ENCODE peak calls at places on chromosome 17, in ten cellular contexts. One of them, this sample, is unnamed.

GRCh38 chr17:83079766-83080616 is 582 bp downstream of the METRNL start:
- DNase-seq in AG09319: no peak
- DNase-seq in stomach: no peak
- DNase-seq in NCI-H1092: no peak
- DNase-seq in Right ventricle myocardium superior: no peak
- DNase-seq in neural crest cell: no peak
- DNase-seq in lower lobe of right lung: no peak
- DNase-seq in T-helper 9 cell: no peak
- DNase-seq in activated effector memory CD4-positive, alpha-beta T cell treated with anti-CD3 and anti-CD28 coated beads, Interleukin-2, amount 50 U/mL, for 16 hours: no peak
- DNase-seq in kidney glomerular epithelial cell: no peak
- DNase-seq in this sample: no peak

GRCh38 chr17:81517009-81517338 is 4.4 kb upstream of the ACTG1 start:
- DNase-seq in Right ventricle myocardium superior: peak
- DNase-seq in activated effector memory CD4-positive, alpha-beta T cell treated with anti-CD3 and anti-CD28 coated beads, Interleukin-2, amount 50 U/mL, for 16 hours: no peak
- DNase-seq in stomach: no peak
- DNase-seq in kidney glomerular epithelial cell: no peak
- DNase-seq in neural crest cell: no peak
- DNase-seq in lower lobe of right lung: peak
- DNase-seq in NCI-H1092: no peak
- DNase-seq in T-helper 9 cell: no peak
- DNase-seq in AG09319: no peak
- DNase-seq in this sample: no peak

GRCh38 chr17:81387235-81388060 is 7.8 kb upstream of the BAHCC1 start:
- DNase-seq in activated effector memory CD4-positive, alpha-beta T cell treated with anti-CD3 and anti-CD28 coated beads, Interleukin-2, amount 50 U/mL, for 16 hours: peak
- DNase-seq in neural crest cell: peak
- DNase-seq in T-helper 9 cell: no peak
- DNase-seq in Right ventricle myocardium superior: no peak
- DNase-seq in kidney glomerular epithelial cell: no peak
- DNase-seq in lower lobe of right lung: peak
- DNase-seq in AG09319: no peak
- DNase-seq in stomach: peak
- DNase-seq in NCI-H1092: no peak
- DNase-seq in this sample: peak

GRCh38 chr17:73342057-73342522 is 30.3 kb upstream of the CDC42EP4 start:
- DNase-seq in NCI-H1092: peak
- DNase-seq in activated effector memory CD4-positive, alpha-beta T cell treated with anti-CD3 and anti-CD28 coated beads, Interleukin-2, amount 50 U/mL, for 16 hours: no peak
- DNase-seq in neural crest cell: peak
- DNase-seq in stomach: peak
- DNase-seq in Right ventricle myocardium superior: peak
- DNase-seq in T-helper 9 cell: no peak
- DNase-seq in kidney glomerular epithelial cell: peak
- DNase-seq in AG09319: peak
- DNase-seq in lower lobe of right lung: peak
- DNase-seq in this sample: no peak

GRCh38 chr17:72182256-72182890 is 61.6 kb downstream of the SOX9 start:
- DNase-seq in kidney glomerular epithelial cell: no peak
- DNase-seq in activated effector memory CD4-positive, alpha-beta T cell treated with anti-CD3 and anti-CD28 coated beads, Interleukin-2, amount 50 U/mL, for 16 hours: no peak
- DNase-seq in stomach: peak
- DNase-seq in AG09319: no peak
- DNase-seq in lower lobe of right lung: no peak
- DNase-seq in NCI-H1092: no peak
- DNase-seq in Right ventricle myocardium superior: no peak
- DNase-seq in T-helper 9 cell: no peak
- DNase-seq in neural crest cell: no peak
- DNase-seq in this sample: no peak

GRCh38 chr17:39239640-39240314 is 14.0 kb upstream of the STAC2 start:
- DNase-seq in lower lobe of right lung: peak
- DNase-seq in NCI-H1092: peak
- DNase-seq in AG09319: no peak
- DNase-seq in kidney glomerular epithelial cell: no peak
- DNase-seq in T-helper 9 cell: peak
- DNase-seq in neural crest cell: no peak
- DNase-seq in Right ventricle myocardium superior: peak
- DNase-seq in activated effector memory CD4-positive, alpha-beta T cell treated with anti-CD3 and anti-CD28 coated beads, Interleukin-2, amount 50 U/mL, for 16 hours: peak
- DNase-seq in stomach: peak
- DNase-seq in this sample: peak

GRCh38 chr17:68328676-68329075 is 37.4 kb downstream of the ARSG start:
- DNase-seq in stomach: no peak
- DNase-seq in lower lobe of right lung: no peak
- DNase-seq in kidney glomerular epithelial cell: no peak
- DNase-seq in AG09319: no peak
- DNase-seq in neural crest cell: no peak
- DNase-seq in activated effector memory CD4-positive, alpha-beta T cell treated with anti-CD3 and anti-CD28 coated beads, Interleukin-2, amount 50 U/mL, for 16 hours: no peak
- DNase-seq in NCI-H1092: no peak
- DNase-seq in Right ventricle myocardium superior: no peak
- DNase-seq in T-helper 9 cell: no peak
- DNase-seq in this sample: no peak

GRCh38 chr17:20187049-20187448 is 177.9 kb downstream of the SPECC1 start:
- DNase-seq in activated effector memory CD4-positive, alpha-beta T cell treated with anti-CD3 and anti-CD28 coated beads, Interleukin-2, amount 50 U/mL, for 16 hours: no peak
- DNase-seq in lower lobe of right lung: no peak
- DNase-seq in T-helper 9 cell: no peak
- DNase-seq in kidney glomerular epithelial cell: no peak
- DNase-seq in AG09319: no peak
- DNase-seq in Right ventricle myocardium superior: no peak
- DNase-seq in neural crest cell: no peak
- DNase-seq in stomach: no peak
- DNase-seq in NCI-H1092: no peak
- DNase-seq in this sample: no peak

GRCh38 chr17:20925091-20925490 is 117.7 kb downstream of the USP22 start:
- DNase-seq in neural crest cell: no peak
- DNase-seq in Right ventricle myocardium superior: no peak
- DNase-seq in stomach: no peak
- DNase-seq in AG09319: no peak
- DNase-seq in activated effector memory CD4-positive, alpha-beta T cell treated with anti-CD3 and anti-CD28 coated beads, Interleukin-2, amount 50 U/mL, for 16 hours: no peak
- DNase-seq in NCI-H1092: no peak
- DNase-seq in kidney glomerular epithelial cell: no peak
- DNase-seq in lower lobe of right lung: no peak
- DNase-seq in T-helper 9 cell: no peak
- DNase-seq in this sample: no peak

GRCh38 chr17:65074778-65075250 is 18.3 kb upstream of the GNA13 start:
- DNase-seq in AG09319: no peak
- DNase-seq in kidney glomerular epithelial cell: no peak
- DNase-seq in neural crest cell: no peak
- DNase-seq in NCI-H1092: no peak
- DNase-seq in lower lobe of right lung: peak
- DNase-seq in stomach: no peak
- DNase-seq in T-helper 9 cell: no peak
- DNase-seq in activated effector memory CD4-positive, alpha-beta T cell treated with anti-CD3 and anti-CD28 coated beads, Interleukin-2, amount 50 U/mL, for 16 hours: no peak
- DNase-seq in Right ventricle myocardium superior: peak
- DNase-seq in this sample: peak

GRCh38 chr17:74296548-74296936 is 22.5 kb downstream of the DNAI2 start:
- DNase-seq in Right ventricle myocardium superior: peak
- DNase-seq in lower lobe of right lung: peak
- DNase-seq in T-helper 9 cell: no peak
- DNase-seq in NCI-H1092: peak
- DNase-seq in neural crest cell: peak
- DNase-seq in AG09319: peak
- DNase-seq in stomach: peak
- DNase-seq in activated effector memory CD4-positive, alpha-beta T cell treated with anti-CD3 and anti-CD28 coated beads, Interleukin-2, amount 50 U/mL, for 16 hours: peak
- DNase-seq in kidney glomerular epithelial cell: peak
- DNase-seq in this sample: no peak

GRCh38 chr17:9183297-9183696 is 162.0 kb downstream of the NTN1 start:
- DNase-seq in AG09319: no peak
- DNase-seq in lower lobe of right lung: no peak
- DNase-seq in T-helper 9 cell: no peak
- DNase-seq in Right ventricle myocardium superior: no peak
- DNase-seq in NCI-H1092: no peak
- DNase-seq in neural crest cell: no peak
- DNase-seq in kidney glomerular epithelial cell: no peak
- DNase-seq in stomach: no peak
- DNase-seq in activated effector memory CD4-positive, alpha-beta T cell treated with anti-CD3 and anti-CD28 coated beads, Interleukin-2, amount 50 U/mL, for 16 hours: no peak
- DNase-seq in this sample: no peak

GRCh38 chr17:55663395-55663794 is 59.3 kb downstream of the TMEM100 start:
- DNase-seq in Right ventricle myocardium superior: no peak
- DNase-seq in stomach: no peak
- DNase-seq in T-helper 9 cell: no peak
- DNase-seq in AG09319: no peak
- DNase-seq in kidney glomerular epithelial cell: no peak
- DNase-seq in NCI-H1092: no peak
- DNase-seq in neural crest cell: no peak
- DNase-seq in lower lobe of right lung: no peak
- DNase-seq in activated effector memory CD4-positive, alpha-beta T cell treated with anti-CD3 and anti-CD28 coated beads, Interleukin-2, amount 50 U/mL, for 16 hours: no peak
- DNase-seq in this sample: no peak

GRCh38 chr17:73189417-73190099 is 3.3 kb upstream of the COG1 start:
- DNase-seq in neural crest cell: peak
- DNase-seq in AG09319: no peak
- DNase-seq in kidney glomerular epithelial cell: peak
- DNase-seq in stomach: peak
- DNase-seq in lower lobe of right lung: no peak
- DNase-seq in Right ventricle myocardium superior: no peak
- DNase-seq in activated effector memory CD4-positive, alpha-beta T cell treated with anti-CD3 and anti-CD28 coated beads, Interleukin-2, amount 50 U/mL, for 16 hours: peak
- DNase-seq in NCI-H1092: no peak
- DNase-seq in T-helper 9 cell: no peak
- DNase-seq in this sample: no peak

GRCh38 chr17:45020354-45021138 is 30.9 kb downstream of the DCAKD start:
- DNase-seq in NCI-H1092: no peak
- DNase-seq in lower lobe of right lung: no peak
- DNase-seq in AG09319: no peak
- DNase-seq in activated effector memory CD4-positive, alpha-beta T cell treated with anti-CD3 and anti-CD28 coated beads, Interleukin-2, amount 50 U/mL, for 16 hours: no peak
- DNase-seq in Right ventricle myocardium superior: peak
- DNase-seq in T-helper 9 cell: no peak
- DNase-seq in stomach: peak
- DNase-seq in neural crest cell: no peak
- DNase-seq in kidney glomerular epithelial cell: peak
- DNase-seq in this sample: no peak

GRCh38 chr17:81012574-81013447 is 21.2 kb downstream of the CHMP6 start:
- DNase-seq in stomach: no peak
- DNase-seq in activated effector memory CD4-positive, alpha-beta T cell treated with anti-CD3 and anti-CD28 coated beads, Interleukin-2, amount 50 U/mL, for 16 hours: no peak
- DNase-seq in kidney glomerular epithelial cell: no peak
- DNase-seq in NCI-H1092: no peak
- DNase-seq in neural crest cell: no peak
- DNase-seq in Right ventricle myocardium superior: no peak
- DNase-seq in AG09319: no peak
- DNase-seq in lower lobe of right lung: peak
- DNase-seq in T-helper 9 cell: no peak
- DNase-seq in this sample: no peak

GRCh38 chr17:81520021-81520894 is 7.7 kb upstream of the ACTG1 start:
- DNase-seq in lower lobe of right lung: peak
- DNase-seq in kidney glomerular epithelial cell: no peak
- DNase-seq in stomach: no peak
- DNase-seq in activated effector memory CD4-positive, alpha-beta T cell treated with anti-CD3 and anti-CD28 coated beads, Interleukin-2, amount 50 U/mL, for 16 hours: no peak
- DNase-seq in neural crest cell: no peak
- DNase-seq in T-helper 9 cell: no peak
- DNase-seq in AG09319: no peak
- DNase-seq in NCI-H1092: no peak
- DNase-seq in Right ventricle myocardium superior: peak
- DNase-seq in this sample: no peak

GRCh38 chr17:80175411-80175810 is 5.6 kb downstream of the CARD14 start:
- DNase-seq in kidney glomerular epithelial cell: peak
- DNase-seq in stomach: peak
- DNase-seq in activated effector memory CD4-positive, alpha-beta T cell treated with anti-CD3 and anti-CD28 coated beads, Interleukin-2, amount 50 U/mL, for 16 hours: no peak
- DNase-seq in NCI-H1092: no peak
- DNase-seq in Right ventricle myocardium superior: no peak
- DNase-seq in AG09319: no peak
- DNase-seq in neural crest cell: no peak
- DNase-seq in T-helper 9 cell: no peak
- DNase-seq in lower lobe of right lung: no peak
- DNase-seq in this sample: no peak

GRCh38 chr17:57946798-57947358 is 8.3 kb downstream of the CUEDC1 start:
- DNase-seq in AG09319: no peak
- DNase-seq in neural crest cell: no peak
- DNase-seq in kidney glomerular epithelial cell: peak
- DNase-seq in T-helper 9 cell: no peak
- DNase-seq in Right ventricle myocardium superior: peak
- DNase-seq in stomach: peak
- DNase-seq in activated effector memory CD4-positive, alpha-beta T cell treated with anti-CD3 and anti-CD28 coated beads, Interleukin-2, amount 50 U/mL, for 16 hours: no peak
- DNase-seq in lower lobe of right lung: peak
- DNase-seq in NCI-H1092: no peak
- DNase-seq in this sample: peak

GRCh38 chr17:56665864-56666263 is 72.4 kb downstream of the NOG start:
- DNase-seq in lower lobe of right lung: no peak
- DNase-seq in Right ventricle myocardium superior: no peak
- DNase-seq in kidney glomerular epithelial cell: no peak
- DNase-seq in T-helper 9 cell: no peak
- DNase-seq in stomach: no peak
- DNase-seq in NCI-H1092: no peak
- DNase-seq in neural crest cell: no peak
- DNase-seq in activated effector memory CD4-positive, alpha-beta T cell treated with anti-CD3 and anti-CD28 coated beads, Interleukin-2, amount 50 U/mL, for 16 hours: no peak
- DNase-seq in AG09319: no peak
- DNase-seq in this sample: no peak

GRCh38 chr17:7838291-7839075 is 4.5 kb downstream of the KDM6B start:
- DNase-seq in activated effector memory CD4-positive, alpha-beta T cell treated with anti-CD3 and anti-CD28 coated beads, Interleukin-2, amount 50 U/mL, for 16 hours: peak
- DNase-seq in NCI-H1092: no peak
- DNase-seq in AG09319: no peak
- DNase-seq in neural crest cell: peak
- DNase-seq in Right ventricle myocardium superior: no peak
- DNase-seq in T-helper 9 cell: no peak
- DNase-seq in kidney glomerular epithelial cell: peak
- DNase-seq in lower lobe of right lung: no peak
- DNase-seq in stomach: no peak
- DNase-seq in this sample: peak

GRCh38 chr17:72467841-72468653 is 347.2 kb downstream of the SOX9 start:
- DNase-seq in NCI-H1092: no peak
- DNase-seq in kidney glomerular epithelial cell: no peak
- DNase-seq in neural crest cell: no peak
- DNase-seq in Right ventricle myocardium superior: peak
- DNase-seq in lower lobe of right lung: no peak
- DNase-seq in stomach: peak
- DNase-seq in AG09319: peak
- DNase-seq in T-helper 9 cell: no peak
- DNase-seq in activated effector memory CD4-positive, alpha-beta T cell treated with anti-CD3 and anti-CD28 coated beads, Interleukin-2, amount 50 U/mL, for 16 hours: peak
- DNase-seq in this sample: no peak

This sample was measured in Peyer's patch.